ENCODE peak calls at places on chromosomes 5 and 9, in eight cellular contexts. U, M, W, S, P, X, N and B are unnamed samples.
A peak's percentile ranks its signal among the peaks of the same experiment; 100 is the strongest.

GRCh38 chr5:749101-749670 is 35.3 kb downstream of the ZDHHC11B start:
- DNase-seq in U (no peak), M (no peak), W (no peak), S (no peak), P (no peak), X (no peak), N (no peak), B (no peak)

GRCh38 chr5:67372887-67373286 is 176.3 kb upstream of the CD180 start:
- DNase-seq in U (no peak), M (no peak), W (no peak), S (no peak), P (no peak), X (no peak), N (no peak), B (no peak)

GRCh38 chr5:27778121-27778520 is 739.7 kb upstream of the CDH9 start:
- DNase-seq in U (no peak), M (no peak), W (no peak), S (no peak), P (no peak), X (no peak), N (no peak), B (no peak)

GRCh38 chr5:77852068-77852513 is 76.0 kb upstream of the TBCA start:
- DNase-seq in U (peak; percentile 11), M (no peak), W (no peak), S (no peak), P (no peak), X (no peak), N (no peak), B (no peak)

GRCh38 chr9:129868571-129869486 is 33.6 kb downstream of the USP20 start:
- DNase-seq in U (no peak), M (no peak), W (no peak), S (no peak), P (peak; percentile 68), X (no peak), N (peak; percentile 33), B (no peak)

GRCh38 chr5:109682383-109682782 is 7.3 kb upstream of the MAN2A1 start:
- DNase-seq in U (no peak), M (no peak), W (no peak), S (no peak), P (no peak), X (no peak), N (no peak), B (no peak)

GRCh38 chr9:135087489-135087791 is at the start of gene OLFM1:
- DNase-seq in U (peak; percentile 9), M (peak; percentile 95), W (no peak), S (no peak), P (no peak), X (peak; percentile 79), N (peak; percentile 25), B (no peak)

GRCh38 chr5:166961028-166961427 is 1330.4 kb upstream of the WWC1 start:
- DNase-seq in U (no peak), M (no peak), W (peak; percentile 42), S (no peak), P (no peak), X (no peak), N (no peak), B (no peak)

GRCh38 chr5:59390989-59391388 is 502.5 kb downstream of the PDE4D start:
- DNase-seq in U (no peak), M (no peak), W (no peak), S (no peak), P (no peak), X (no peak), N (no peak), B (no peak)

GRCh38 chr9:109861499-109861898 is 81.5 kb downstream of the PALM2AKAP2 start:
- DNase-seq in U (no peak), M (no peak), W (no peak), S (no peak), P (no peak), X (no peak), N (no peak), B (no peak)

GRCh38 chr5:43652537-43653302 is 49.7 kb downstream of the NNT start:
- DNase-seq in U (no peak), M (no peak), W (no peak), S (no peak), P (no peak), X (no peak), N (no peak), B (no peak)

DNA sequence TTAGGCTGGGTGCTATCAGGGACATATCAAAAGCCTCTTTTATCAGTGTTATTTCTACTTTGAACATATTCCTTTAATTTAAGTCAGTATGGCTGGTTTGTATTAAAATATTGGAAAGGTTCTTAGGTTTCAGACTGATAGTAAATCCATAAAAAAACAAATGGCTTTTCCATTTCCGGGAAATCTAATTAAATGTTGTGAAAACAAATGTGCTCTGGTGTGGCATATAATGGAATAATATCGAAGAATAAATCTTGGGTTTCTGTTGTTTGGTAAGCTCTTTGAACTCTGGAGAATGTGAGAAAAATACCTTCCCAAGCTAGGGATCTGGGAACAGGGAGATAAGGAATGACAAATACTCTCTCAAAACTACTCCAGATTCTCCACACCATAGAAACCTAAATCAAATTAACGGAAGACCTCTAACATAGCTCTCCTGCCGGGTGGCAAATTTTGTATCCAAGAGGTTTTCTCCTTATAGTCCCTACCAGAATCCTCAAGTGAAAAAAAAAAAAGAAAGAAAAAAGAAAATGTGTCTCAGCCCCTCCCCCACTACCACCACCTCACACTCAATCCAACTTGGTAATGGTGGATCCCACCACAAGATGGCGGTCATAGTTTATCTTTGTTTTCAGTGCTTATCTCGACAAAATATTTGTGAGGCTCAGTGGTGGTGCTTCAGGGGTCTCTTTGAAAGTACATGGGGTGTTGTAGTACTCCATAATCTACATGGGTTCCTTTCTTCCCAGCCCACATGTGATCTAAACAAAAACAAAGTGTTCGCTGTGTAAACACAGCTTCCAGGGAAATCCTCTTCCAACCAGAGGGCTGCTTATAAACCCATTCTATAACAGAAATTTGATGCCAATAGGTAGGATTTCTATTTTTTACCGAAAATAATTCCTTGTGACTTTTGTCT is 54.6 kb upstream of the FST start:
- DNase-seq in U (peak; percentile 51), M (no peak), W (peak; percentile 31), S (no peak), P (no peak), X (no peak), N (no peak), B (no peak)
- TF ChIP-seq CTCF in U (peak; percentile 31), M (no peak), W (no peak), S (peak; percentile 34), P (peak; percentile 34), X (no peak), N (peak; percentile 56), B (peak; percentile 19)

DNA sequence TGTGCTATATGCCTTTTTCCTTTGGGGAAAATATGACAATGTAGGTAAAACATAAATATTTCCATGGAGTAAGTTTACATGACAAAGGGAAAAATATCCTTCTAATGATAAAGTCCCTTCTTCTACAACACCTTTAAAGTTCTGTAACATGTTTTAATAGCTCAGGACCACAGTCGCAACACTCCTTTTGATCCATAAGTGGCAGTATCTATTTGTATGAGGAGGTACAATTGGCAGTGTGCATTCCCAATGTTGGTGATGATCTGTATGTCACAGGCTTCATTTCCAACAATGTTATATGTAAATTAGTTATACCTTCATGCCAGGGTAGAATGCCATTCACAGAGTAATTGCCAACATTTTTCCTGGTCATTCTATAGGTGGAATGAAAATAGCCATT is 127.1 kb upstream of the CCNH start:
- DNase-seq in U (no peak), M (no peak), W (no peak), S (no peak), P (no peak), X (no peak), N (no peak), B (no peak)
- TF ChIP-seq CTCF in U (no peak), M (no peak), W (no peak), S (no peak), P (no peak), X (no peak), N (no peak), B (no peak)

DNA sequence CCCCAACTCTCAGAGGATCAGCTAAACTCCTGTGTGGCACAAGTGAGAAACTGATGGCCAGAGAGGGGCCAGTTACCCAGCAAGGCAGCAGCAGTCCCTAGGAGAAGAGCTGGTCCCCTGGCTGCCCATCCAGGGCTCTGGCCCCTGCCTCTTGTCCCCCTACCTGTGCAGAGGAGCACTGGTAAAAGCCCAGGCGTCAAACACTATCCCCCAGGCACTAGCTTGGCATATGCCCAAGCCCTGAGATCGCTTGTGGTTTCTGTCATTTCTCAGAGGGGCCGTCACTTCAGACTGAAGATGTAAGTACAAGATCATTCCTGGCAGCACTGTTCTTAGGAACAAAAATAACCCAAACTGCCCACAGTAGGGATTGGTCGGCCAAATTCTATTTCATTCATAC is 53.9 kb downstream of the COL15A1 start:
- DNase-seq in U (no peak), M (no peak), W (no peak), S (no peak), P (no peak), X (no peak), N (no peak), B (no peak)
- TF ChIP-seq CTCF in U (no peak), M (no peak), W (no peak), S (no peak), P (no peak), X (no peak), N (no peak), B (no peak)

DNA sequence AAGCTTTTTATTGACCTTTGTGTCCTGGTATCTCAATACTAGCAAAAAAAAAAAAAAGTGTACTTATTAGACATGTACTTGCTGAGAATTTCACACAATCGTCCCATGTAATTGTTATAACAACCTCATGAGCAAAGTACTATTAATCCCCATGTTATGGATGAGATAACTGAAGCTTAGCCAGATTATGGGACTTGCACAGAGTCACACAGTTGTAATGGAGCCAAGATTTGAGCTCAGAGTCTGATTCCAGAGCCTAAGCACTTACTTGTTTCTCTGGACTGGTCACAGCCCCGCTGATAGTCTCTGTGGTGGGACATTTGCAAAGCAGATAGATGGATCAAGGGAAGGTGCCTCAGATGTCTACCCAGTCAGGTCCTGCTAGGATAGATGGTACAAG is 149.2 kb downstream of the ADAMTSL1 start:
- DNase-seq in U (no peak), M (no peak), W (no peak), S (no peak), P (no peak), X (no peak), N (no peak), B (no peak)
- TF ChIP-seq CTCF in U (no peak), M (no peak), W (no peak), S (no peak), P (no peak), X (no peak), N (no peak), B (no peak)

GRCh38 chr5:150780180-150780692 is 1.7 kb downstream of the SMIM3 start:
- DNase-seq in U (peak; percentile 86), M (no peak), W (peak; percentile 56), S (no peak), P (peak; percentile 73), X (peak; percentile 47), N (no peak), B (peak; percentile 68)

GRCh38 chr5:150777685-150778084 is 872 bp upstream of the SMIM3 start:
- DNase-seq in U (no peak), M (no peak), W (no peak), S (no peak), P (no peak), X (no peak), N (no peak), B (no peak)

GRCh38 chr5:150778103-150778516 is 447 bp upstream of the SMIM3 start:
- DNase-seq in U (no peak), M (no peak), W (no peak), S (no peak), P (no peak), X (no peak), N (no peak), B (no peak)

GRCh38 chr5:150779397-150780179 is 1.0 kb downstream of the SMIM3 start:
- DNase-seq in U (no peak), M (no peak), W (peak; percentile 59), S (no peak), P (peak; percentile 29), X (no peak), N (peak; percentile 57), B (no peak)

GRCh38 chr5:150778517-150779396 is at the start of gene SMIM3:
- DNase-seq in U (peak; percentile 52), M (peak; percentile 96), W (peak; percentile 84), S (peak; percentile 83), P (peak; percentile 51), X (peak; percentile 89), N (peak; percentile 47), B (peak; percentile 72)
- TF ChIP-seq CTCF in U (peak; percentile 34), M (no peak), W (peak; percentile 54), S (peak; percentile 82), P (peak; percentile 72), X (peak; percentile 46), N (peak; percentile 74), B (peak; percentile 67)